ENCODE peak calls at places on chromosomes 12 and 14, in five cellular contexts. F is left cardiac atrium, H is Karpas-422, L is NCI-H460, U is HEK293T. G is an unnamed sample.

GRCh38 chr12:88052686-88053085 is 23.5 kb upstream of the C12orf50 start:
- DNase-seq in H (peak; percentile 76), L (peak; percentile 41), U (peak; percentile 22), F (no peak), G (peak; percentile 29)

GRCh38 chr14:67987596-67987995 is 168.0 kb downstream of the RAD51B start:
- DNase-seq in H (no peak), F (no peak), L (no peak), U (no peak), G (no peak)

GRCh38 chr12:111322336-111323250 is 46.3 kb downstream of the PHETA1 start:
- DNase-seq in H (no peak), F (no peak), L (no peak), U (no peak), G (peak; percentile 60)

GRCh38 chr12:18549598-18549997 is 188.2 kb downstream of the PLCZ1 start:
- DNase-seq in H (no peak), F (no peak), L (no peak), U (peak; percentile 12), G (peak; percentile 40)

GRCh38 chr14:94383777-94384176 is 4.6 kb downstream of the SERPINA1 start:
- DNase-seq in L (no peak), F (no peak), U (no peak), H (no peak), G (no peak)

GRCh38 chr12:1518763-1519516 is 75.4 kb downstream of the FBXL14 start:
- DNase-seq in L (peak; percentile 35), H (no peak), U (no peak), F (no peak), G (no peak)

GRCh38 chr12:121858662-121859572 is at the start of gene HPD:
- DNase-seq in U (no peak), L (peak; percentile 19), H (no peak), F (peak; percentile 84), G (peak; percentile 72)

GRCh38 chr14:90500665-90501370 is 104.0 kb downstream of the CALM1 start:
- DNase-seq in U (no peak), F (peak; percentile 17), L (no peak), H (no peak), G (no peak)

GRCh38 chr14:93025055-93025454 is 90.7 kb downstream of the ITPK1 start:
- DNase-seq in F (no peak), H (no peak), L (no peak), U (no peak), G (no peak)

GRCh38 chr14:99506269-99506668 is 25.1 kb downstream of the CCNK start:
- DNase-seq in L (no peak), U (no peak), H (no peak), F (no peak), G (no peak)

GRCh38 chr12:131097247-131098177 is 143.8 kb downstream of the ADGRD1 start:
- DNase-seq in F (peak; percentile 24), L (no peak), U (no peak), H (no peak), G (no peak)

GRCh38 chr14:31194095-31194494 is 13.5 kb downstream of the HECTD1 start:
- DNase-seq in F (no peak), L (no peak), U (no peak), H (no peak), G (no peak)

GRCh38 chr14:90583427-90583826 is 186.6 kb downstream of the CALM1 start:
- DNase-seq in L (no peak), H (no peak), F (no peak), U (no peak), G (no peak)

GRCh38 chr14:74491952-74492351 is 1.2 kb downstream of the NPC2 start:
- DNase-seq in H (peak; percentile 81), L (peak; percentile 40), U (no peak), F (no peak), G (no peak)

GRCh38 chr12:795305-795704 is 42.9 kb downstream of the WNK1 start:
- DNase-seq in U (no peak), F (no peak), L (no peak), H (no peak), G (no peak)

GRCh38 chr12:124994435-124994975 is 1.1 kb downstream of the BRI3BP start:
- DNase-seq in F (no peak), L (no peak), U (no peak), H (peak; percentile 90), G (no peak)

GRCh38 chr12:131986361-131986760 is 36.6 kb downstream of the EP400 start:
- DNase-seq in H (no peak), F (no peak), L (no peak), U (no peak), G (no peak)

GRCh38 chr14:33794791-33795300 is 156.0 kb downstream of the EGLN3 start:
- DNase-seq in U (no peak), F (no peak), H (no peak), L (no peak), G (no peak)

GRCh38 chr12:50545783-50546182 is 41.0 kb downstream of the DIP2B start:
- DNase-seq in H (no peak), F (no peak), U (no peak), L (no peak), G (no peak)

G was measured in iPS-NIHi11.